ENCODE peak calls at places on chromosome 6, in ten cellular contexts. One of them, this sample, is unnamed.

GRCh38 chr6:49911252-49911651 is 44.9 kb upstream of the CRISP1 start:
- DNase-seq in HL-60: no peak
- DNase-seq in caudate nucleus: no peak
- DNase-seq in left cardiac atrium: no peak
- DNase-seq in activated naive CD4-positive, alpha-beta T cell: no peak
- DNase-seq in nucleus accumbens: no peak
- DNase-seq in AG09309: no peak
- DNase-seq in T follicular helper cell: no peak
- DNase-seq in IMR-90: no peak
- DNase-seq in HCT116: no peak
- DNase-seq in this sample: no peak

GRCh38 chr6:128882560-128882959 is 378 bp upstream of the LAMA2 start:
- DNase-seq in HL-60: no peak
- DNase-seq in caudate nucleus: no peak
- DNase-seq in left cardiac atrium: no peak
- DNase-seq in activated naive CD4-positive, alpha-beta T cell: no peak
- DNase-seq in nucleus accumbens: no peak
- DNase-seq in AG09309: no peak
- DNase-seq in T follicular helper cell: no peak
- DNase-seq in IMR-90: peak
- DNase-seq in HCT116: no peak
- DNase-seq in this sample: no peak

GRCh38 chr6:148980234-148980633 is 233.4 kb downstream of the UST start:
- DNase-seq in HL-60: no peak
- DNase-seq in caudate nucleus: no peak
- DNase-seq in left cardiac atrium: no peak
- DNase-seq in activated naive CD4-positive, alpha-beta T cell: no peak
- DNase-seq in nucleus accumbens: no peak
- DNase-seq in AG09309: no peak
- DNase-seq in T follicular helper cell: no peak
- DNase-seq in IMR-90: peak
- DNase-seq in HCT116: no peak
- DNase-seq in this sample: no peak

GRCh38 chr6:87180105-87180504 is 24.7 kb downstream of the ZNF292 start:
- DNase-seq in HL-60: no peak
- DNase-seq in caudate nucleus: no peak
- DNase-seq in left cardiac atrium: no peak
- DNase-seq in activated naive CD4-positive, alpha-beta T cell: no peak
- DNase-seq in nucleus accumbens: no peak
- DNase-seq in AG09309: no peak
- DNase-seq in T follicular helper cell: no peak
- DNase-seq in IMR-90: no peak
- DNase-seq in HCT116: no peak
- DNase-seq in this sample: no peak

GRCh38 chr6:107656381-107656780 is 166.5 kb downstream of the SOBP start:
- DNase-seq in HL-60: no peak
- DNase-seq in caudate nucleus: no peak
- DNase-seq in left cardiac atrium: no peak
- DNase-seq in activated naive CD4-positive, alpha-beta T cell: no peak
- DNase-seq in nucleus accumbens: no peak
- DNase-seq in AG09309: no peak
- DNase-seq in T follicular helper cell: no peak
- DNase-seq in IMR-90: peak
- DNase-seq in HCT116: no peak
- DNase-seq in this sample: no peak

GRCh38 chr6:88538130-88538706 is 372.1 kb upstream of the CNR1 start:
- DNase-seq in HL-60: no peak
- DNase-seq in caudate nucleus: no peak
- DNase-seq in left cardiac atrium: no peak
- DNase-seq in activated naive CD4-positive, alpha-beta T cell: no peak
- DNase-seq in nucleus accumbens: no peak
- DNase-seq in AG09309: no peak
- DNase-seq in T follicular helper cell: no peak
- DNase-seq in IMR-90: no peak
- DNase-seq in HCT116: no peak
- DNase-seq in this sample: no peak

GRCh38 chr6:24402697-24403500 is at the start of gene MRS2:
- DNase-seq in HL-60: peak
- DNase-seq in caudate nucleus: peak
- DNase-seq in left cardiac atrium: peak
- DNase-seq in activated naive CD4-positive, alpha-beta T cell: peak
- DNase-seq in nucleus accumbens: peak
- DNase-seq in AG09309: peak
- DNase-seq in T follicular helper cell: peak
- DNase-seq in IMR-90: peak
- DNase-seq in HCT116: peak
- DNase-seq in this sample: peak

GRCh38 chr6:5580736-5581568 is 319.6 kb downstream of the FARS2 start:
- DNase-seq in HL-60: no peak
- DNase-seq in caudate nucleus: no peak
- DNase-seq in left cardiac atrium: no peak
- DNase-seq in activated naive CD4-positive, alpha-beta T cell: no peak
- DNase-seq in nucleus accumbens: no peak
- DNase-seq in AG09309: no peak
- DNase-seq in T follicular helper cell: no peak
- DNase-seq in IMR-90: no peak
- DNase-seq in HCT116: no peak
- DNase-seq in this sample: no peak

GRCh38 chr6:106692823-106693216 is 63.4 kb downstream of the QRSL1 start:
- DNase-seq in HL-60: no peak
- DNase-seq in caudate nucleus: no peak
- DNase-seq in left cardiac atrium: no peak
- DNase-seq in activated naive CD4-positive, alpha-beta T cell: no peak
- DNase-seq in nucleus accumbens: no peak
- DNase-seq in AG09309: no peak
- DNase-seq in T follicular helper cell: no peak
- DNase-seq in IMR-90: no peak
- DNase-seq in HCT116: no peak
- DNase-seq in this sample: no peak

GRCh38 chr6:128630213-128630612 is 109.8 kb upstream of the PTPRK start:
- DNase-seq in HL-60: no peak
- DNase-seq in caudate nucleus: no peak
- DNase-seq in left cardiac atrium: no peak
- DNase-seq in activated naive CD4-positive, alpha-beta T cell: no peak
- DNase-seq in nucleus accumbens: no peak
- DNase-seq in AG09309: no peak
- DNase-seq in T follicular helper cell: no peak
- DNase-seq in IMR-90: no peak
- DNase-seq in HCT116: no peak
- DNase-seq in this sample: no peak

GRCh38 chr6:25223421-25224052 is 55.6 kb upstream of the CARMIL1 start:
- DNase-seq in HL-60: peak
- DNase-seq in caudate nucleus: no peak
- DNase-seq in left cardiac atrium: peak
- DNase-seq in activated naive CD4-positive, alpha-beta T cell: peak
- DNase-seq in nucleus accumbens: no peak
- DNase-seq in AG09309: no peak
- DNase-seq in T follicular helper cell: peak
- DNase-seq in IMR-90: peak
- DNase-seq in HCT116: peak
- DNase-seq in this sample: no peak

GRCh38 chr6:56644366-56644765 is 1.7 kb upstream of the DST start:
- DNase-seq in HL-60: no peak
- DNase-seq in caudate nucleus: no peak
- DNase-seq in left cardiac atrium: no peak
- DNase-seq in activated naive CD4-positive, alpha-beta T cell: no peak
- DNase-seq in nucleus accumbens: no peak
- DNase-seq in AG09309: no peak
- DNase-seq in T follicular helper cell: no peak
- DNase-seq in IMR-90: no peak
- DNase-seq in HCT116: no peak
- DNase-seq in this sample: no peak

GRCh38 chr6:18823782-18824386 is 436.7 kb downstream of the RNF144B start:
- DNase-seq in HL-60: peak
- DNase-seq in caudate nucleus: no peak
- DNase-seq in left cardiac atrium: no peak
- DNase-seq in activated naive CD4-positive, alpha-beta T cell: no peak
- DNase-seq in nucleus accumbens: no peak
- DNase-seq in AG09309: no peak
- DNase-seq in T follicular helper cell: no peak
- DNase-seq in IMR-90: peak
- DNase-seq in HCT116: peak
- DNase-seq in this sample: no peak

GRCh38 chr6:161476711-161477110 is 202.8 kb upstream of the AGPAT4 start:
- DNase-seq in HL-60: no peak
- DNase-seq in caudate nucleus: no peak
- DNase-seq in left cardiac atrium: peak
- DNase-seq in activated naive CD4-positive, alpha-beta T cell: no peak
- DNase-seq in nucleus accumbens: no peak
- DNase-seq in AG09309: peak
- DNase-seq in T follicular helper cell: no peak
- DNase-seq in IMR-90: no peak
- DNase-seq in HCT116: no peak
- DNase-seq in this sample: no peak

GRCh38 chr6:165662671-165663282 is at the start of gene PDE10A:
- DNase-seq in HL-60: no peak
- DNase-seq in caudate nucleus: no peak
- DNase-seq in left cardiac atrium: peak
- DNase-seq in activated naive CD4-positive, alpha-beta T cell: no peak
- DNase-seq in nucleus accumbens: no peak
- DNase-seq in AG09309: no peak
- DNase-seq in T follicular helper cell: no peak
- DNase-seq in IMR-90: peak
- DNase-seq in HCT116: no peak
- DNase-seq in this sample: peak

GRCh38 chr6:2611092-2611491 is 139.6 kb downstream of the MYLK4 start:
- DNase-seq in HL-60: no peak
- DNase-seq in caudate nucleus: no peak
- DNase-seq in left cardiac atrium: peak
- DNase-seq in activated naive CD4-positive, alpha-beta T cell: no peak
- DNase-seq in nucleus accumbens: no peak
- DNase-seq in AG09309: no peak
- DNase-seq in T follicular helper cell: no peak
- DNase-seq in IMR-90: no peak
- DNase-seq in HCT116: no peak
- DNase-seq in this sample: no peak

GRCh38 chr6:36290668-36291620 is 21.1 kb downstream of the PNPLA1 start:
- DNase-seq in HL-60: peak
- DNase-seq in caudate nucleus: no peak
- DNase-seq in left cardiac atrium: no peak
- DNase-seq in activated naive CD4-positive, alpha-beta T cell: no peak
- DNase-seq in nucleus accumbens: no peak
- DNase-seq in AG09309: no peak
- DNase-seq in T follicular helper cell: no peak
- DNase-seq in IMR-90: no peak
- DNase-seq in HCT116: peak
- DNase-seq in this sample: no peak

GRCh38 chr6:43090557-43090952 is 14.4 kb downstream of the PTK7 start:
- DNase-seq in HL-60: no peak
- DNase-seq in caudate nucleus: no peak
- DNase-seq in left cardiac atrium: no peak
- DNase-seq in activated naive CD4-positive, alpha-beta T cell: no peak
- DNase-seq in nucleus accumbens: no peak
- DNase-seq in AG09309: peak
- DNase-seq in T follicular helper cell: no peak
- DNase-seq in IMR-90: peak
- DNase-seq in HCT116: no peak
- DNase-seq in this sample: no peak

GRCh38 chr6:13923527-13924145 is 1.1 kb upstream of the RNF182 start:
- DNase-seq in HL-60: no peak
- DNase-seq in caudate nucleus: no peak
- DNase-seq in left cardiac atrium: no peak
- DNase-seq in activated naive CD4-positive, alpha-beta T cell: no peak
- DNase-seq in nucleus accumbens: no peak
- DNase-seq in AG09309: no peak
- DNase-seq in T follicular helper cell: no peak
- DNase-seq in IMR-90: peak
- DNase-seq in HCT116: no peak
- DNase-seq in this sample: no peak

GRCh38 chr6:141033101-141033500 is 1099.6 kb upstream of the GJE1 start:
- DNase-seq in HL-60: no peak
- DNase-seq in caudate nucleus: no peak
- DNase-seq in left cardiac atrium: no peak
- DNase-seq in activated naive CD4-positive, alpha-beta T cell: no peak
- DNase-seq in nucleus accumbens: no peak
- DNase-seq in AG09309: no peak
- DNase-seq in T follicular helper cell: no peak
- DNase-seq in IMR-90: peak
- DNase-seq in HCT116: no peak
- DNase-seq in this sample: no peak

GRCh38 chr6:109284675-109285074 is 97.6 kb downstream of the CD164 start:
- DNase-seq in HL-60: no peak
- DNase-seq in caudate nucleus: no peak
- DNase-seq in left cardiac atrium: no peak
- DNase-seq in activated naive CD4-positive, alpha-beta T cell: no peak
- DNase-seq in nucleus accumbens: no peak
- DNase-seq in AG09309: no peak
- DNase-seq in T follicular helper cell: no peak
- DNase-seq in IMR-90: no peak
- DNase-seq in HCT116: no peak
- DNase-seq in this sample: no peak

GRCh38 chr6:163285689-163286088 is 128.8 kb upstream of the QKI start:
- DNase-seq in HL-60: no peak
- DNase-seq in caudate nucleus: no peak
- DNase-seq in left cardiac atrium: no peak
- DNase-seq in activated naive CD4-positive, alpha-beta T cell: no peak
- DNase-seq in nucleus accumbens: no peak
- DNase-seq in AG09309: no peak
- DNase-seq in T follicular helper cell: no peak
- DNase-seq in IMR-90: no peak
- DNase-seq in HCT116: no peak
- DNase-seq in this sample: no peak

GRCh38 chr6:4844108-4844507 is 67.9 kb downstream of the CDYL start:
- DNase-seq in HL-60: no peak
- DNase-seq in caudate nucleus: no peak
- DNase-seq in left cardiac atrium: no peak
- DNase-seq in activated naive CD4-positive, alpha-beta T cell: no peak
- DNase-seq in nucleus accumbens: no peak
- DNase-seq in AG09309: no peak
- DNase-seq in T follicular helper cell: no peak
- DNase-seq in IMR-90: no peak
- DNase-seq in HCT116: no peak
- DNase-seq in this sample: no peak

GRCh38 chr6:106084106-106084963 is 1.8 kb upstream of the PRDM1 start:
- DNase-seq in HL-60: peak
- DNase-seq in caudate nucleus: no peak
- DNase-seq in left cardiac atrium: no peak
- DNase-seq in activated naive CD4-positive, alpha-beta T cell: no peak
- DNase-seq in nucleus accumbens: no peak
- DNase-seq in AG09309: peak
- DNase-seq in T follicular helper cell: no peak
- DNase-seq in IMR-90: peak
- DNase-seq in HCT116: peak
- DNase-seq in this sample: no peak

GRCh38 chr6:50762798-50763197 is 49.5 kb downstream of the TFAP2D start:
- DNase-seq in HL-60: no peak
- DNase-seq in caudate nucleus: no peak
- DNase-seq in left cardiac atrium: no peak
- DNase-seq in activated naive CD4-positive, alpha-beta T cell: no peak
- DNase-seq in nucleus accumbens: no peak
- DNase-seq in AG09309: no peak
- DNase-seq in T follicular helper cell: no peak
- DNase-seq in IMR-90: no peak
- DNase-seq in HCT116: no peak
- DNase-seq in this sample: no peak

GRCh38 chr6:99822741-99823512 is 171.1 kb downstream of the MCHR2 start:
- DNase-seq in HL-60: no peak
- DNase-seq in caudate nucleus: no peak
- DNase-seq in left cardiac atrium: no peak
- DNase-seq in activated naive CD4-positive, alpha-beta T cell: no peak
- DNase-seq in nucleus accumbens: no peak
- DNase-seq in AG09309: peak
- DNase-seq in T follicular helper cell: no peak
- DNase-seq in IMR-90: peak
- DNase-seq in HCT116: peak
- DNase-seq in this sample: no peak

This sample was measured in substantia nigra.